ENCODE peak calls at places on chromosome 19, in four cellular contexts. B is trophoblast cell, H is H9, X is neuronal stem cell. M is an unnamed sample.
A peak's percentile ranks its signal among the peaks of the same experiment; 100 is the strongest.

GRCh38 chr19:10420444-10421239 is at the start of gene PDE4A:
- DNase-seq in B (no peak), H (peak; percentile 57), X (no peak), M (peak; percentile 40)

GRCh38 chr19:17281391-17282304 is at the start of gene ANKLE1:
- DNase-seq in B (no peak), H (peak; percentile 77), X (no peak), M (no peak)

GRCh38 chr19:50542825-50543428 is 25.3 kb downstream of the LRRC4B start:
- DNase-seq in B (no peak), H (no peak), X (no peak), M (no peak)

GRCh38 chr19:35073516-35073915 is 32.0 kb downstream of the HPN start:
- DNase-seq in B (no peak), H (no peak), X (no peak), M (no peak)

GRCh38 chr19:11261902-11262839 is at the start of gene DOCK6:
- DNase-seq in B (no peak), H (peak; percentile 45), X (peak; percentile 35), M (peak; percentile 30)

GRCh38 chr19:44626067-44626624 is 12.8 kb downstream of the IGSF23 start:
- DNase-seq in B (peak; percentile 90), H (no peak), X (no peak), M (peak; percentile 40)

GRCh38 chr19:12939292-12939606 is 840 bp downstream of the CALR start:
- DNase-seq in B (no peak), H (no peak), X (no peak), M (peak; percentile 21)

GRCh38 chr19:39212377-39212742 is 8.3 kb upstream of the SYCN start:
- DNase-seq in B (peak; percentile 11), H (peak; percentile 70), X (no peak), M (peak; percentile 59)

GRCh38 chr19:38155453-38155852 is 68.6 kb downstream of the DPF1 start:
- DNase-seq in B (no peak), H (no peak), X (no peak), M (peak; percentile 20)

GRCh38 chr19:43809762-43810696 is 7.8 kb upstream of the LYPD5 start:
- DNase-seq in B (peak; percentile 22), H (no peak), X (no peak), M (peak; percentile 52)

GRCh38 chr19:16376649-16377048 is 52.0 kb downstream of the KLF2 start:
- DNase-seq in B (no peak), H (peak; percentile 68), X (no peak), M (peak; percentile 39)

GRCh38 chr19:55418185-55418584 is 10.6 kb upstream of the UBE2S start:
- DNase-seq in B (peak; percentile 53), H (peak; percentile 73), X (peak; percentile 67), M (peak; percentile 82)

GRCh38 chr19:703329-703650 is 5.4 kb upstream of the PALM start:
- DNase-seq in B (no peak), H (no peak), X (no peak), M (no peak)

GRCh38 chr19:2534374-2535050 is 58.6 kb downstream of the GADD45B start:
- DNase-seq in B (no peak), H (peak; percentile 21), X (no peak), M (peak; percentile 69)
- H3K4ac ChIP-seq in B (no peak overlapping the region), H (no peak overlapping the region), X (no peak overlapping the region), M (no peak overlapping the region)

GRCh38 chr19:31316201-31316951 is 32.9 kb downstream of the TSHZ3 start:
- DNase-seq in B (no peak), H (no peak), X (peak; percentile 32), M (peak; percentile 66)
- H3K18ac ChIP-seq in B (no peak overlapping the region), H (peak overlapping the region; percentile 38), X (peak overlapping the region; percentile 79), M (no peak overlapping the region)

GRCh38 chr19:41616785-41617621 is 9.9 kb downstream of the CEACAM4 start:
- DNase-seq in B (no peak), H (peak; percentile 30), X (no peak), M (peak; percentile 23)

GRCh38 chr19:41619018-41619571 is 7.8 kb downstream of the CEACAM4 start:
- DNase-seq in B (no peak), H (peak; percentile 18), X (no peak), M (no peak)

GRCh38 chr19:41621654-41622053 is 5.2 kb downstream of the CEACAM4 start:
- DNase-seq in B (no peak), H (peak; percentile 17), X (no peak), M (no peak)

GRCh38 chr19:41617941-41618730 is 8.7 kb downstream of the CEACAM4 start:
- DNase-seq in B (no peak), H (peak; percentile 9), X (no peak), M (no peak)

DNA sequence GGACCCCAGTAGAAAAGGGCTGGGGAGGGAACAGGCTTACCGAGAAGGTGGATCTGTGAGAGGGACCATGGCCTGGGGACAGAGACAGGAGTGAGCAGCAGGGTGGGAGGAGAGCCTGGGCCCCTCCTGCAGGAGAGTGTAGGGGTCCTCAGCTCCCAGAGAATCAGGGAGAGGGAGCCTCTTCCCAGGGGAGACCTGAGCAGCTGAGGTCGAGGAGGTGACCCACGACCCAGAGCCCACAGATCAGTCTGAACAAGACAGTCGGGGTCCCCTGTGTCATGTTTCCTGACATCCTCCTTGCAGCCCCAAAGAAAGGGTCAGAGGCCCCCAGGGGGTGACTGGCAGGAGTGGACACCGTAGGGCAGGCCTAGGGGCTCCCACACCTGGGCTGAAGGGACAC is 6.7 kb downstream of the CEACAM4 start:
- DNase-seq in B (no peak), H (peak; percentile 14), X (no peak), M (no peak)
- H3K27ac ChIP-seq in B (no peak overlapping the region), H (no peak overlapping the region), X (no peak overlapping the region), M (no peak overlapping the region)

GRCh38 chr19:46978470-46978869 is 41.2 kb upstream of the NPAS1 start:
- DNase-seq in B (no peak), H (no peak), X (no peak), M (no peak)

GRCh38 chr19:46979770-46980105 is 39.9 kb upstream of the NPAS1 start:
- DNase-seq in B (no peak), H (peak; percentile 60), X (no peak), M (peak; percentile 48)

GRCh38 chr19:46977548-46977947 is 42.1 kb upstream of the NPAS1 start:
- DNase-seq in B (no peak), H (no peak), X (no peak), M (no peak)

GRCh38 chr19:46980756-46981155 is 38.9 kb upstream of the NPAS1 start:
- DNase-seq in B (no peak), H (no peak), X (no peak), M (peak; percentile 87)

DNA sequence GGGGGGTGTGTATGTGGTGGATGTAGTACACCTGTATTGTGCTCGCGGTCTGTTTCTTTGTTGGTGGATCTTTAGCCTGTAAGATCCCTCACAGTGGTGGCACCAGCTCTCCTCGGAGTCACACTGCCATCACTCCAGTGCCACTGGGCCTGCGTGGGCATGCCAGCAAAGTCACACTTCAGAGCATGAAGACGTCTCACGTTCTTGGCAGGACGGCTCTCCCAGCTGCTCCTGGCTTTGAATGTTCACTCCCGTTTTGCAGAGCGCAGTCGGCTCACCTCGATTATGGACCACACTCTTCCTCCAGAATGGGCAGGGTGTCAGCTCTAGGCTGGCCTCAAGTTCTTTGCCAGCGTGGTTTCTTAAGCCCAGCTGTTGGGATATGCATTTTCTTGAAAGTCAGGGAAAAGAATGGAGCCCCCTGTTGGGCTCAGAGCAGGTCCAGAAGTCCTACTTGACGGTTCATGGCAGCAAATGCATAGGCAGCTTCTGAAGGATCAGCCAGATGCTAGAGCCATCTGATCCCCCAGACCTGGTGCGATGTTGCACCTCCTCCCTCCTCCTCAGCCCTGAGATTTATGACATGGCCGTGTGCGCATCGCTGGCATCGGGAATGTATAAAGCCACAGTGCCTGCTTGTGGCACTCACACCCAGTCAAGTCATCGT is 40.4 kb upstream of the NPAS1 start:
- DNase-seq in B (no peak), H (no peak), X (no peak), M (peak; percentile 53)
- H3K4ac ChIP-seq in B (no peak overlapping the region), H (no peak overlapping the region), X (no peak overlapping the region), M (no peak overlapping the region)

DNA sequence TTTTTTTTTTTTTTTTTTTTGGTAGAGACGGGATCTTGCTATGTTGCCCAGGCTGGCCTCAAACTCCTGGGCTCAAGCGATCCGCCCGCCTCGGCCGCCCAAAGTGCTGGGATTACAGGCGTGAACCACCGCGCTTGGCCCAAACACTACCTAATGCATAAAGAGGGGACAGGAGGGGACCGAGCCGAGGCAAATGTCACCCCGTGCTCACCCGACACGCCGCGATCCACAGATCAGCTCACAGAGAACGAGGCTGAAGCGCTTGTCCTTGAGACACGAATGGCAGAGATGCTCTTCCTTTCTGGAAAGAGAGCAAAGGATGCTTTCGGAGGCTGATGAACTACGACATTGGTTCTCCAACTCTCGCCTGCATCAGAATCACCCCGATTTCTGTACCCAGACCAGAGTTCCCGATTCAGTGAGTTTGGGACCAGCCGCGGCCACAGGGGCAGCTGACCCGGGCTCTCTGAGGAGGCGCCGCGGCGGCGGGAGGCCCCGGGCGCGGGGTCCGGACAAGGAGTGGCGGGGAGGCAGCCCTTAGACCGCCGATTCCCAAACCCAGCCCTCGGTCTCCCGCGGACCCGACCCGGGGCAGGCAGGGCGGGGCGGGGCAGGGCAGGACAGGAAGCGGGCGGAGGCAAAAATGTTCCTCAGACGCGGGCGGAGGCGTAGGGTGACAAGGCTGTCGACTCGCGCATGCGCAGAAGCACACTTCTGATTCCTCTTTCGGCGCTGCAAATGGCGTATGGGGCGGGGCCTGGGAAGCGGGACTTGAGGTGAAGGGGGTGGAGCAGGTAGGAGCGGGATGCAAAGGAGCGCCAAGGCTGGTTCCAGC is at the start of gene ZNF699:
- DNase-seq in B (peak; percentile 98), H (peak; percentile 98), X (peak; percentile 98), M (peak; percentile 99)
- H3K18ac ChIP-seq in B (no peak within 1 kb of the TSS), H (peak within 1 kb of the TSS; percentile 96), X (peak within 1 kb of the TSS; percentile 96), M (peak within 1 kb of the TSS; percentile 81)

DNA sequence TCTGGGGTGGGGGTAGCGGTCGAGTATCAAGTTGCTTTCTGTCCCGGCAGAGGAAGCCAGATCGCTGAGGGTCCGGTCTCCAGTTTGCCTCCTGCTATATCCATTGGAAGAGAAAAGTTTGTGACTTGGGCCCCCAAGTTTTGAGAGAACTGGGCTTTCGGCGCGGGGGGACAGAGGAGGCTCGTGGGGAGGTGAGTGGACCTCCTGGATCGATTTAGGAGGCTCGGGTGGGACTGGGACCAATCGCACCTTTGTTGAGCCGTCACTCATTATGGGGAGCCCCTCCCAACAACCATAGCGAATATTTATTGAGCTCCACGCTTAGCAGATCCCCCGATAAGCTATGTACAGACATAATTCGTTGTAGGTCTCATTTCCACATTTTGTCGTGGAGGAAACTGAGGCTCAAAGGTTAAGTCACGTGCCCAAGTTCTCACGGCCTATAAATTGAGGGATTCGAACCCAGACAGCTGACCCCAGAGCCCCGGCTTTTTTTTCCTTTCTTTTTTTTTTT is 909 bp downstream of the RFXANK start:
- DNase-seq in B (no peak), H (no peak), X (no peak), M (no peak)
- H3K27ac ChIP-seq in B (no peak overlapping the region), H (no peak overlapping the region), X (peak overlapping the region; percentile 69), M (no peak overlapping the region)

DNA sequence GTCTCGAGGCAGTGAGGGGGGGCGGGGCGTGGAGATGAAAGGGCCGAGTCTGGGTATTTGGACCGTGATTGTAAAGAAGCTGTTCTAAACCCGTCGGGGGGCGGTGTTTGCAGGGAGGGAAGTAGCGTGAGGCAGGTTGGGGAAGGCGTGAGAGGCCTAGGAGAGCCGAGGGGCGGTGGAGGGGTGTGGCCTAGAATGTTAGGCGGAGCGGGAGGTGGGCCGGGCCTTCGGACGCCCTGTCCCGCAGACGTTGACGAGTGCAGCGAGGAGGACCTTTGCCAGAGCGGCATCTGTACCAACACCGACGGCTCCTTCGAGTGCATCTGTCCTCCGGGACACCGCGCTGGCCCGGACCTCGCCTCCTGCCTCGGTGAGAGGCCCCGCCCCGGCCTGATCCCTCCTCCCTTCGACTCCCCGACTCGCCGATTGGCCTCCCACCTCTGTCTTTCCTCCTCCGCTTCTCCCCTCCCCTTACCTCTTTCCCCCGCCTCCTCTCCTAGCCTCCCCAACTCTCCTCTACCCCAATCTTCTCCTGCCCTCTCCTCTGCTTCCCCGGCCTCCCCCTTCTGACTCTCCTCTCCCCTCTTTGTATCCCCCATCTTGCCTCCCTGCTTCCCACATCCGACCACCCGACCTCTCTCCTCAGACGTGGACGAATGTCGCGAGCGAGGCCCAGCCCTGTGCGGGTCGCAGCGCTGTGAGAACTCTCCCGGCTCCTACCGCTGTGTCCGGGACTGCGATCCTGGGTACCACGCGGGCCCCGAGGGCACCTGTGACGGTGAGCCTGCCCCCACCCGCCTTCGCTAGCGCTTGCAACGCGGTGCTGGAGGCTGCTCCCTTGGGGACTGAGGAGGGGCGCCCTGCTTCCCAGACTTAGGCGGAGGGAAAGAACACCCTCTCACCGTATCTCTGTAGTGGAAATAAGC is 12.8 kb downstream of the LTBP4 start:
- DNase-seq in B (peak; percentile 18), H (peak; percentile 92), X (no peak), M (peak; percentile 96)
- H3K4ac ChIP-seq in B (peak overlapping the region; percentile 41), H (no peak overlapping the region), X (peak overlapping the region; percentile 99), M (peak overlapping the region; percentile 58)